ENCODE peak calls at places on chromosomes 16 and 17, in nine cellular contexts. G is epithelial cell of esophagus; E is stomach; W is NCI-H524; T is NCI-H1105; I is stimulated activated CD4-positive, alpha-beta T cell treated with anti-CD3 and anti-CD28 coated beads, TNF-alpha, amount 100 ng/mL, for 48 hours; L is activated T-cell treated with anti-CD3 and anti-CD28 coated beads for 24 hours; A is stimulated activated naive CD4-positive, alpha-beta T cell; B is osteocyte. N is an unnamed sample.

GRCh38 chr16:7397901-7398300 is 65.3 kb downstream of the RBFOX1 start:
- DNase-seq in G (no peak), E (no peak), W (no peak), T (no peak), I (no peak), L (no peak), A (no peak), B (no peak), N (no peak)

GRCh38 chr17:50056961-50057330 is 1.0 kb downstream of the ITGA3 start:
- DNase-seq in G (peak), E (peak), W (no peak), T (no peak), I (no peak), L (no peak), A (no peak), B (no peak), N (no peak)

GRCh38 chr17:40153603-40154238 is 13.4 kb downstream of the CASC3 start:
- DNase-seq in G (no peak), E (no peak), W (no peak), T (no peak), I (no peak), L (no peak), A (no peak), B (no peak), N (no peak)

GRCh38 chr17:40612510-40613244 is 34.9 kb downstream of the SMARCE1 start:
- DNase-seq in G (peak), E (no peak), W (no peak), T (no peak), I (peak), L (no peak), A (peak), B (peak), N (no peak)

GRCh38 chr16:24683847-24684493 is 45.5 kb upstream of the TNRC6A start:
- DNase-seq in G (no peak), E (no peak), W (no peak), T (no peak), I (no peak), L (no peak), A (no peak), B (no peak), N (no peak)

GRCh38 chr17:18851206-18851605 is 6.7 kb upstream of the PRPSAP2 start:
- DNase-seq in G (peak), E (peak), W (no peak), T (no peak), I (no peak), L (no peak), A (no peak), B (no peak), N (no peak)

GRCh38 chr16:88781140-88782077 is 3.6 kb downstream of the PIEZO1 start:
- DNase-seq in G (no peak), E (no peak), W (no peak), T (no peak), I (peak), L (peak), A (peak), B (no peak), N (no peak)

GRCh38 chr17:36825956-36826350 is 111.3 kb upstream of the LHX1 start:
- DNase-seq in G (no peak), E (no peak), W (no peak), T (no peak), I (no peak), L (no peak), A (no peak), B (no peak), N (no peak)

GRCh38 chr16:51556694-51557327 is 405.7 kb upstream of the SALL1 start:
- DNase-seq in G (peak), E (no peak), W (no peak), T (no peak), I (no peak), L (no peak), A (no peak), B (no peak), N (no peak)

GRCh38 chr17:59558039-59558438 is 7.4 kb upstream of the DHX40 start:
- DNase-seq in G (no peak), E (no peak), W (no peak), T (no peak), I (no peak), L (no peak), A (no peak), B (no peak), N (no peak)

GRCh38 chr17:20989991-20990855 is 52.6 kb downstream of the USP22 start:
- DNase-seq in G (no peak), E (no peak), W (no peak), T (no peak), I (no peak), L (no peak), A (no peak), B (no peak), N (no peak)

GRCh38 chr17:177155-177554 is 4.3 kb downstream of the DOC2B start:
- DNase-seq in G (no peak), E (no peak), W (no peak), T (no peak), I (no peak), L (no peak), A (no peak), B (no peak), N (no peak)

GRCh38 chr17:38628441-38628840 is 22.7 kb upstream of the SRCIN1 start:
- DNase-seq in G (no peak), E (no peak), W (peak), T (no peak), I (no peak), L (no peak), A (no peak), B (no peak), N (no peak)

GRCh38 chr17:50212121-50212843 is 10.9 kb upstream of the COL1A1 start:
- DNase-seq in G (no peak), E (no peak), W (no peak), T (no peak), I (no peak), L (no peak), A (no peak), B (peak), N (no peak)

GRCh38 chr16:30145692-30146091 is 22.7 kb upstream of the MAPK3 start:
- DNase-seq in G (no peak), E (no peak), W (peak), T (no peak), I (no peak), L (no peak), A (no peak), B (no peak), N (no peak)

GRCh38 chr17:45093444-45094110 is 32.5 kb downstream of the NMT1 start:
- DNase-seq in G (no peak), E (no peak), W (no peak), T (no peak), I (no peak), L (no peak), A (no peak), B (no peak), N (no peak)

GRCh38 chr17:61410555-61411089 is 11.0 kb downstream of the TBX2 start:
- DNase-seq in G (peak), E (peak), W (peak), T (peak), I (peak), L (peak), A (peak), B (no peak), N (no peak)

GRCh38 chr16:67547423-67548264 is 14.7 kb upstream of the CTCF start:
- DNase-seq in G (no peak), E (no peak), W (no peak), T (no peak), I (no peak), L (no peak), A (peak), B (no peak), N (peak)

GRCh38 chr17:64042700-64043485 is 22.5 kb upstream of the ICAM2 start:
- DNase-seq in G (no peak), E (no peak), W (no peak), T (no peak), I (no peak), L (no peak), A (no peak), B (no peak), N (no peak)

GRCh38 chr16:87369796-87370719 is 13.5 kb downstream of the FBXO31 start:
- DNase-seq in G (no peak), E (no peak), W (peak), T (no peak), I (no peak), L (no peak), A (no peak), B (no peak), N (no peak)

GRCh38 chr17:81484195-81484979 is 28.2 kb downstream of the ACTG1 start:
- DNase-seq in G (peak), E (peak), W (peak), T (peak), I (peak), L (peak), A (peak), B (peak), N (peak)

GRCh38 chr17:81094744-81095607 is 60.0 kb downstream of the BAIAP2 start:
- DNase-seq in G (peak), E (peak), W (peak), T (peak), I (peak), L (peak), A (peak), B (peak), N (peak)

GRCh38 chr17:39702901-39703893 is 3.3 kb downstream of the ERBB2 start:
- DNase-seq in G (peak), E (no peak), W (no peak), T (no peak), I (no peak), L (no peak), A (no peak), B (no peak), N (no peak)

N was measured in stimulated activated naive B cell treated with anti-CD40 and anti-IgM and Interleukin-4, amounts not matched to agents 10 μg/mL and 1 μg/mL and 100 μg/mL, for 72 hours.